ENCODE peak calls at places on chromosomes 1 and 21, in five cellular contexts. One of them, this sample, is unnamed.
A peak's percentile ranks its signal among the peaks of the same experiment; 100 is the strongest.

GRCh38 chr1:30649321-30649991 is 73.9 kb downstream of the MATN1 start:
- DNase-seq in transverse colon: no peak
- DNase-seq in heart left ventricle: no peak
- DNase-seq in gastrocnemius medialis: no peak
- DNase-seq in upper lobe of left lung: no peak
- DNase-seq in this sample: no peak

GRCh38 chr1:192887426-192887825 is 78.6 kb downstream of the RGS2 start:
- DNase-seq in gastrocnemius medialis: no peak
- DNase-seq in upper lobe of left lung: no peak
- DNase-seq in heart left ventricle: no peak
- DNase-seq in transverse colon: no peak
- DNase-seq in this sample: no peak

GRCh38 chr1:151760597-151761385 is 2.5 kb downstream of the MRPL9 start:
- DNase-seq in heart left ventricle: no peak
- DNase-seq in upper lobe of left lung: no peak
- DNase-seq in transverse colon: no peak
- DNase-seq in gastrocnemius medialis: no peak
- DNase-seq in this sample: no peak

GRCh38 chr1:194067772-194068171 is 881.4 kb upstream of the B3GALT2 start:
- DNase-seq in upper lobe of left lung: no peak
- DNase-seq in gastrocnemius medialis: no peak
- DNase-seq in transverse colon: no peak
- DNase-seq in heart left ventricle: no peak
- DNase-seq in this sample: no peak

GRCh38 chr1:91080650-91081049 is 58.8 kb upstream of the ZNF644 start:
- DNase-seq in upper lobe of left lung: no peak
- DNase-seq in transverse colon: no peak
- DNase-seq in gastrocnemius medialis: no peak
- DNase-seq in heart left ventricle: no peak
- DNase-seq in this sample: no peak

GRCh38 chr1:77473690-77474089 is 191.9 kb downstream of the AK5 start:
- DNase-seq in transverse colon: no peak
- DNase-seq in gastrocnemius medialis: no peak
- DNase-seq in upper lobe of left lung: no peak
- DNase-seq in heart left ventricle: no peak
- DNase-seq in this sample: no peak

GRCh38 chr1:155860939-155861496 is 1.7 kb downstream of the SYT11 start:
- DNase-seq in gastrocnemius medialis: no peak
- DNase-seq in transverse colon: no peak
- DNase-seq in heart left ventricle: no peak
- DNase-seq in upper lobe of left lung: no peak
- DNase-seq in this sample: no peak

GRCh38 chr1:232174306-232174705 is 455.6 kb downstream of the SIPA1L2 start:
- DNase-seq in gastrocnemius medialis: no peak
- DNase-seq in transverse colon: no peak
- DNase-seq in upper lobe of left lung: no peak
- DNase-seq in heart left ventricle: no peak
- DNase-seq in this sample: no peak

GRCh38 chr1:12177999-12178441 is 11.2 kb downstream of the TNFRSF1B start:
- DNase-seq in transverse colon: peak; percentile 64
- DNase-seq in heart left ventricle: no peak
- DNase-seq in gastrocnemius medialis: no peak
- DNase-seq in upper lobe of left lung: peak; percentile 84
- DNase-seq in this sample: peak; percentile 83

GRCh38 chr1:9246841-9247785 is 12.5 kb downstream of the H6PD start:
- DNase-seq in transverse colon: no peak
- DNase-seq in heart left ventricle: no peak
- DNase-seq in upper lobe of left lung: no peak
- DNase-seq in gastrocnemius medialis: no peak
- DNase-seq in this sample: no peak

GRCh38 chr1:64516803-64517568 is 47.1 kb downstream of the CACHD1 start:
- DNase-seq in heart left ventricle: no peak
- DNase-seq in gastrocnemius medialis: no peak
- DNase-seq in transverse colon: no peak
- DNase-seq in upper lobe of left lung: no peak
- DNase-seq in this sample: no peak

GRCh38 chr1:216846339-216846738 is 123.1 kb upstream of the ESRRG start:
- DNase-seq in heart left ventricle: no peak
- DNase-seq in transverse colon: no peak
- DNase-seq in upper lobe of left lung: no peak
- DNase-seq in gastrocnemius medialis: no peak
- DNase-seq in this sample: no peak

GRCh38 chr1:232486454-232487202 is 143.3 kb downstream of the SIPA1L2 start:
- DNase-seq in upper lobe of left lung: no peak
- DNase-seq in transverse colon: no peak
- DNase-seq in gastrocnemius medialis: no peak
- DNase-seq in heart left ventricle: no peak
- DNase-seq in this sample: no peak

GRCh38 chr1:52530563-52531144 is 22.2 kb downstream of the TUT4 start:
- DNase-seq in gastrocnemius medialis: no peak
- DNase-seq in transverse colon: no peak
- DNase-seq in heart left ventricle: no peak
- DNase-seq in upper lobe of left lung: no peak
- DNase-seq in this sample: no peak

GRCh38 chr21:44434568-44434925 is 20.8 kb upstream of the LRRC3 start:
- DNase-seq in upper lobe of left lung: peak; percentile 14
- DNase-seq in transverse colon: no peak
- DNase-seq in heart left ventricle: no peak
- DNase-seq in gastrocnemius medialis: peak; percentile 0
- DNase-seq in this sample: no peak

GRCh38 chr1:184698969-184699368 is 55.7 kb downstream of the EDEM3 start:
- DNase-seq in transverse colon: no peak
- DNase-seq in upper lobe of left lung: no peak
- DNase-seq in gastrocnemius medialis: no peak
- DNase-seq in heart left ventricle: no peak
- DNase-seq in this sample: no peak

GRCh38 chr1:15417365-15417934 is 7.8 kb downstream of the EFHD2 start:
- DNase-seq in upper lobe of left lung: peak; percentile 81
- DNase-seq in heart left ventricle: no peak
- DNase-seq in transverse colon: peak; percentile 80
- DNase-seq in gastrocnemius medialis: no peak
- DNase-seq in this sample: peak; percentile 41

GRCh38 chr1:204928671-204929486 is 58.2 kb downstream of the NFASC start:
- DNase-seq in gastrocnemius medialis: no peak
- DNase-seq in heart left ventricle: no peak
- DNase-seq in upper lobe of left lung: no peak
- DNase-seq in transverse colon: no peak
- DNase-seq in this sample: no peak
- H3K27ac ChIP-seq in gastrocnemius medialis: no peak overlapping the region
- H3K27ac ChIP-seq in heart left ventricle: no peak overlapping the region
- H3K27ac ChIP-seq in upper lobe of left lung: no peak overlapping the region
- H3K27ac ChIP-seq in transverse colon: no peak overlapping the region
- H3K27ac ChIP-seq in this sample: no peak overlapping the region

GRCh38 chr1:226187380-226187779 is 839 bp upstream of the ACBD3 start:
- DNase-seq in upper lobe of left lung: no peak
- DNase-seq in heart left ventricle: no peak
- DNase-seq in transverse colon: no peak
- DNase-seq in gastrocnemius medialis: no peak
- DNase-seq in this sample: no peak

GRCh38 chr1:226187019-226187322 is 430 bp upstream of the ACBD3 start:
- DNase-seq in heart left ventricle: no peak
- DNase-seq in gastrocnemius medialis: no peak
- DNase-seq in upper lobe of left lung: no peak
- DNase-seq in transverse colon: no peak
- DNase-seq in this sample: no peak

GRCh38 chr1:226185153-226186036 is 1.1 kb downstream of the ACBD3 start:
- DNase-seq in gastrocnemius medialis: no peak
- DNase-seq in upper lobe of left lung: no peak
- DNase-seq in transverse colon: no peak
- DNase-seq in heart left ventricle: no peak
- DNase-seq in this sample: no peak

GRCh38 chr1:226181996-226182714 is 4.4 kb downstream of the ACBD3 start:
- DNase-seq in gastrocnemius medialis: peak; percentile 45
- DNase-seq in heart left ventricle: peak; percentile 25
- DNase-seq in transverse colon: peak; percentile 46
- DNase-seq in upper lobe of left lung: peak; percentile 64
- DNase-seq in this sample: peak; percentile 33

DNA sequence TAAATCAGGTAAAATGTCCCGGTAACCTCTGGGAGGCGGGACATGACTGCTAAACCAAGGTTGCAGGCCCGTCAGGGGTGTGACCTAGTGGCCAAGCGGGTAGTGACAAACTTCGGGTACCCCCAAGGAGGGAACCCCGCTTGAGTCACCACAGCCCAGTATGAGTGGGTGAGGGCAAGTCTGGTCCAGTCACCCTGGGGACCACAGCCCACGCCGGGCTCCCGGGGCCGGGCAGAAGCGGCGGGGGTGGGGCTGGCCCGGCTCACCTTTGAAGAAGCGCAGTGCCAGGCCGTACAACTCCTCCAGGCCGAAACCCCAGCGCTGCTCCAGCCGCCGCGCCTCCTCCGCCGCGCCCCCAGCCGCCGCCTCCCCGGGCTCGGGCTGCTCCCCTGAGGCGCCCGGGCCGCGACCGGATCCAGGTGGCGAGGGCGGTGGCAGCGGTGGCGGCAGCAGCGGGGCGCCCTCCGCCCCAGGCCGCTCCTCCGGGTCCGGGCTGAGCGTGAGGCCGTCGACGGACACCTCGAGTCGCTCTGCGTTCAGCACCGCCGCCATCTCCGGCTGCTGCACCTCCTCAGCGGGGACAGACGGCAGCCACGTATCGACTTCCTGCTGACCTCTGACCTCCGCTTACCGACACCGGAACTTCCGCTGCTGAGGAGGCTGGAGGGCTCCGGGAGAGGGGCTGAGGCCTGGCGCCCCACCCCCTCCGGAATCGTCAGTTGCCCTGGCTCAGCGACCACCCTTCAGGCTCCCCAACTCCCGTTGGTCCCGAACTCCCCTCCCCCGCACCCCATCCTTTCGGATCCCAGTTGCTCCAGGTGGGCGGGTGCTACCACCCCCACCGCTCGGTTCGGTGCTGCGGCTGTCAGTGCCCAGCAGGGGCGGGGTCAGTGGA is at the start of gene ACBD3:
- DNase-seq in gastrocnemius medialis: peak; percentile 83
- DNase-seq in upper lobe of left lung: peak; percentile 91
- DNase-seq in heart left ventricle: peak; percentile 90
- DNase-seq in transverse colon: peak; percentile 90
- DNase-seq in this sample: peak; percentile 91
- TF ChIP-seq CTCF in gastrocnemius medialis: peak; percentile 41
- TF ChIP-seq CTCF in upper lobe of left lung: peak; percentile 45
- TF ChIP-seq CTCF in heart left ventricle: no peak
- TF ChIP-seq CTCF in transverse colon: peak; percentile 47
- TF ChIP-seq CTCF in this sample: peak; percentile 32

GRCh38 chr21:42425603-42425985 is 21.9 kb downstream of the UBASH3A start:
- DNase-seq in gastrocnemius medialis: no peak
- DNase-seq in heart left ventricle: no peak
- DNase-seq in upper lobe of left lung: no peak
- DNase-seq in transverse colon: no peak
- DNase-seq in this sample: no peak
- TF ChIP-seq POLR2A in gastrocnemius medialis: no peak
- TF ChIP-seq POLR2A in heart left ventricle: no peak
- TF ChIP-seq POLR2A in upper lobe of left lung: no peak
- TF ChIP-seq POLR2A in transverse colon: no peak
- TF ChIP-seq POLR2A in this sample: no peak

GRCh38 chr1:7932524-7933149 is 8.0 kb downstream of the TNFRSF9 start:
- DNase-seq in upper lobe of left lung: no peak
- DNase-seq in gastrocnemius medialis: no peak
- DNase-seq in heart left ventricle: no peak
- DNase-seq in transverse colon: no peak
- DNase-seq in this sample: no peak

GRCh38 chr1:7930547-7931445 is 9.8 kb downstream of the TNFRSF9 start:
- DNase-seq in upper lobe of left lung: no peak
- DNase-seq in heart left ventricle: no peak
- DNase-seq in transverse colon: no peak
- DNase-seq in gastrocnemius medialis: no peak
- DNase-seq in this sample: no peak

GRCh38 chr1:7931446-7931812 is 9.2 kb downstream of the TNFRSF9 start:
- DNase-seq in transverse colon: no peak
- DNase-seq in gastrocnemius medialis: no peak
- DNase-seq in upper lobe of left lung: no peak
- DNase-seq in heart left ventricle: no peak
- DNase-seq in this sample: no peak

GRCh38 chr1:7929637-7930036 is 11.0 kb downstream of the TNFRSF9 start:
- DNase-seq in upper lobe of left lung: no peak
- DNase-seq in gastrocnemius medialis: no peak
- DNase-seq in heart left ventricle: no peak
- DNase-seq in transverse colon: no peak
- DNase-seq in this sample: no peak

GRCh38 chr1:7928247-7928646 is 12.4 kb downstream of the TNFRSF9 start:
- DNase-seq in transverse colon: no peak
- DNase-seq in gastrocnemius medialis: no peak
- DNase-seq in heart left ventricle: no peak
- DNase-seq in upper lobe of left lung: no peak
- DNase-seq in this sample: no peak
- H3K27ac ChIP-seq in transverse colon: no peak overlapping the region
- H3K27ac ChIP-seq in gastrocnemius medialis: no peak overlapping the region
- H3K27ac ChIP-seq in heart left ventricle: no peak overlapping the region
- H3K27ac ChIP-seq in upper lobe of left lung: no peak overlapping the region
- H3K27ac ChIP-seq in this sample: no peak overlapping the region

DNA sequence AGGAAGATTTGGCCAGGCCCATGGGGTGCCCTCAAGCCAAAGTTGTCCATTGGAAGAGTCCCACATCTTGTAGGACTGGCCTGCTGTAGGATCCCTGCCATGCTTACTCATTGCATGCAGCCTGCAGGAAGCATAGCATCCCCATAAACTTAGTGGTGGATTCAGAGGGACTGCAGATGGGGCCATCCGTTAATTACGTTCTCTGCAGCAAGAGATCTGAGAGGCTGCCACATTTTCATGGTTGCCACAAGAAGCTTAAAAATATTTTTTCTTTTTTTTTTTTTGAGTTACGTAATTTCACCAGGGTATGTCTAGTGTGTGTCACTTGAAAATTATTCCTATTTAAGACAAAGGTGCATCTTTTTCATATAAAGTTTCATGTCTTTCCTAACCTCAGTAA is 329.7 kb upstream of the USP24 start:
- DNase-seq in transverse colon: no peak
- DNase-seq in heart left ventricle: no peak
- DNase-seq in upper lobe of left lung: no peak
- DNase-seq in gastrocnemius medialis: no peak
- DNase-seq in this sample: no peak
- TF ChIP-seq CTCF in transverse colon: no peak
- TF ChIP-seq CTCF in heart left ventricle: no peak
- TF ChIP-seq CTCF in upper lobe of left lung: no peak
- TF ChIP-seq CTCF in gastrocnemius medialis: no peak
- TF ChIP-seq CTCF in this sample: no peak

GRCh38 chr21:33403128-33403785 is at the start of gene IFNGR2:
- DNase-seq in upper lobe of left lung: no peak
- DNase-seq in transverse colon: peak; percentile 50
- DNase-seq in heart left ventricle: peak; percentile 59
- DNase-seq in gastrocnemius medialis: no peak
- DNase-seq in this sample: peak; percentile 71
- TF ChIP-seq POLR2A in upper lobe of left lung: no peak
- TF ChIP-seq POLR2A in transverse colon: no peak
- TF ChIP-seq POLR2A in heart left ventricle: no peak
- TF ChIP-seq POLR2A in gastrocnemius medialis: no peak
- TF ChIP-seq POLR2A in this sample: peak; percentile 61

This sample was measured in right lobe of liver.